ENCODE peak calls at places on chromosomes 5 and 9, in ten cellular contexts. V is brain microvascular endothelial cell; F is activated T-helper 9 cell treated with anti-CD3 and anti-CD28 coated beads, Interleukin-2, amount 50 U/mL, for 16 hours; C is NCI-H2171; I is T-helper 22 cell; N is sigmoid colon; L is activated effector memory CD4-positive, alpha-beta T cell treated with Interleukin-2 at 50 U/mL for 16 hours; J is GM12891; U is HTR-8/SVneo; H is AML-193. Q is an unnamed sample.

GRCh38 chr5:55234171-55234700 is 828 bp upstream of the CCNO start:
- DNase-seq in V (peak), F (no peak), C (peak), I (no peak), N (no peak), L (no peak), J (no peak), U (no peak), H (no peak), Q (no peak)

GRCh38 chr9:33164138-33164809 is 2.9 kb downstream of the B4GALT1 start:
- DNase-seq in V (no peak), F (no peak), C (no peak), I (no peak), N (no peak), L (no peak), J (no peak), U (no peak), H (peak), Q (no peak)

GRCh38 chr5:76764374-76764773 is 48.4 kb downstream of the F2R start:
- DNase-seq in V (no peak), F (no peak), C (no peak), I (no peak), N (no peak), L (no peak), J (no peak), U (no peak), H (no peak), Q (no peak)

GRCh38 chr5:133957591-133957990 is 10.8 kb downstream of the C5orf15 start:
- DNase-seq in V (no peak), F (no peak), C (no peak), I (no peak), N (no peak), L (no peak), J (no peak), U (no peak), H (no peak), Q (no peak)

GRCh38 chr5:173327948-173328895 is at the start of gene STC2:
- DNase-seq in V (peak), F (no peak), C (peak), I (no peak), N (peak), L (no peak), J (peak), U (peak), H (no peak), Q (peak)

GRCh38 chr9:35070823-35071813 is 1.3 kb downstream of the VCP start:
- DNase-seq in V (peak), F (no peak), C (no peak), I (no peak), N (no peak), L (no peak), J (no peak), U (no peak), H (no peak), Q (no peak)

GRCh38 chr9:107712390-107712789 is 222.8 kb upstream of the KLF4 start:
- DNase-seq in V (peak), F (no peak), C (no peak), I (no peak), N (no peak), L (no peak), J (no peak), U (peak), H (no peak), Q (no peak)

GRCh38 chr9:79976501-79977444 is 405.0 kb downstream of the TLE4 start:
- DNase-seq in V (no peak), F (no peak), C (peak), I (no peak), N (no peak), L (no peak), J (no peak), U (no peak), H (no peak), Q (no peak)

GRCh38 chr5:173645897-173646574 is 29.6 kb upstream of the BOD1 start:
- DNase-seq in V (no peak), F (no peak), C (no peak), I (no peak), N (no peak), L (no peak), J (no peak), U (no peak), H (no peak), Q (no peak)

GRCh38 chr5:128920345-128921215 is 44.7 kb upstream of the SLC27A6 start:
- DNase-seq in V (peak), F (no peak), C (no peak), I (no peak), N (no peak), L (no peak), J (no peak), U (no peak), H (no peak), Q (no peak)

GRCh38 chr9:97696025-97696822 is 916 bp downstream of the XPA start:
- DNase-seq in V (no peak), F (no peak), C (no peak), I (no peak), N (no peak), L (no peak), J (no peak), U (no peak), H (peak), Q (no peak)

GRCh38 chr5:84382363-84383295 is 2.1 kb downstream of the EDIL3 start:
- DNase-seq in V (peak), F (no peak), C (no peak), I (no peak), N (peak), L (no peak), J (no peak), U (no peak), H (no peak), Q (no peak)

GRCh38 chr5:74641014-74641777 is 668 bp upstream of the ENC1 start:
- DNase-seq in V (peak), F (no peak), C (no peak), I (no peak), N (peak), L (no peak), J (no peak), U (peak), H (peak), Q (no peak)

GRCh38 chr5:80705801-80706200 is 51.0 kb upstream of the DHFR start:
- DNase-seq in V (no peak), F (no peak), C (no peak), I (no peak), N (no peak), L (no peak), J (no peak), U (no peak), H (no peak), Q (no peak)

GRCh38 chr5:95352686-95353085 is 38.5 kb upstream of the FAM81B start:
- DNase-seq in V (no peak), F (no peak), C (no peak), I (no peak), N (no peak), L (no peak), J (no peak), U (no peak), H (no peak), Q (no peak)

GRCh38 chr5:134968055-134968454 is 348 bp downstream of the CATSPER3 start:
- DNase-seq in V (no peak), F (no peak), C (no peak), I (no peak), N (no peak), L (no peak), J (no peak), U (no peak), H (no peak), Q (no peak)

GRCh38 chr5:32217886-32218396 is 43.8 kb upstream of the GOLPH3 start:
- DNase-seq in V (no peak), F (no peak), C (peak), I (no peak), N (peak), L (no peak), J (no peak), U (no peak), H (no peak), Q (no peak)

GRCh38 chr5:176723440-176723839 is 76.2 kb downstream of the TSPAN17 start:
- DNase-seq in V (no peak), F (no peak), C (no peak), I (no peak), N (no peak), L (no peak), J (no peak), U (no peak), H (no peak), Q (no peak)

GRCh38 chr9:114308361-114308950 is 14.4 kb upstream of the ORM1 start:
- DNase-seq in V (no peak), F (no peak), C (no peak), I (no peak), N (peak), L (no peak), J (no peak), U (no peak), H (no peak), Q (no peak)

GRCh38 chr9:88949961-88950340 is 41.3 kb upstream of the S1PR3 start:
- DNase-seq in V (peak), F (no peak), C (no peak), I (no peak), N (no peak), L (no peak), J (no peak), U (no peak), H (no peak), Q (no peak)

GRCh38 chr9:124551472-124552339 is 44.5 kb upstream of the NR5A1 start:
- DNase-seq in V (peak), F (no peak), C (no peak), I (no peak), N (no peak), L (no peak), J (no peak), U (peak), H (peak), Q (no peak)

GRCh38 chr9:74551266-74551665 is 54.1 kb downstream of the RORB start:
- DNase-seq in V (no peak), F (no peak), C (no peak), I (no peak), N (no peak), L (no peak), J (no peak), U (no peak), H (no peak), Q (no peak)

GRCh38 chr9:72140582-72140981 is 8.7 kb upstream of the GDA start:
- DNase-seq in V (no peak), F (no peak), C (no peak), I (no peak), N (no peak), L (no peak), J (no peak), U (no peak), H (no peak), Q (no peak)

GRCh38 chr9:120974921-120975320 is 48.3 kb upstream of the TRAF1 start:
- DNase-seq in V (no peak), F (no peak), C (no peak), I (no peak), N (no peak), L (no peak), J (no peak), U (no peak), H (peak), Q (no peak)

GRCh38 chr9:126030716-126031115 is 283.5 kb downstream of the PBX3 start:
- DNase-seq in V (no peak), F (no peak), C (no peak), I (no peak), N (no peak), L (no peak), J (no peak), U (no peak), H (no peak), Q (no peak)

GRCh38 chr5:79417495-79417894 is 96.4 kb downstream of the HOMER1 start:
- DNase-seq in V (no peak), F (no peak), C (no peak), I (no peak), N (no peak), L (no peak), J (no peak), U (no peak), H (no peak), Q (no peak)

GRCh38 chr9:98150164-98150563 is 31.1 kb upstream of the TRIM14 start:
- DNase-seq in V (no peak), F (no peak), C (no peak), I (no peak), N (no peak), L (no peak), J (no peak), U (no peak), H (no peak), Q (no peak)

GRCh38 chr9:114395196-114395595 is 7.4 kb upstream of the AKNA start:
- DNase-seq in V (no peak), F (no peak), C (peak), I (no peak), N (no peak), L (no peak), J (no peak), U (no peak), H (no peak), Q (no peak)

GRCh38 chr9:107933042-107933441 is 443.5 kb upstream of the KLF4 start:
- DNase-seq in V (peak), F (no peak), C (no peak), I (no peak), N (no peak), L (no peak), J (no peak), U (no peak), H (no peak), Q (no peak)

GRCh38 chr5:132215329-132215728 is 12.3 kb downstream of the P4HA2 start:
- DNase-seq in V (peak), F (no peak), C (no peak), I (no peak), N (peak), L (no peak), J (no peak), U (peak), H (no peak), Q (peak)